ENCODE peak calls at places on chromosomes 5 and 9, in five cellular contexts. Q is hippocampal formation, N is kidney tubule cell, M is ureter, D is SHP77 treated with DMSO at 0.1 percent for 48 hours. E is an unnamed sample.

GRCh38 chr9:36884721-36885120 is 149.3 kb downstream of the PAX5 start:
- DNase-seq in Q (no peak), D (no peak), N (no peak), M (no peak), E (no peak)

GRCh38 chr5:74104469-74104868 is 478.5 kb downstream of the ARHGEF28 start:
- DNase-seq in M (no peak), Q (no peak), N (no peak), D (no peak), E (no peak)

GRCh38 chr5:180824630-180825476 is 22.2 kb upstream of the MGAT1 start:
- DNase-seq in Q (no peak), N (no peak), D (no peak), M (peak; percentile 42), E (no peak)

GRCh38 chr5:67353500-67353931 is 156.9 kb upstream of the CD180 start:
- DNase-seq in D (no peak), M (no peak), Q (no peak), N (no peak), E (no peak)

GRCh38 chr5:174724484-174725260 is at the start of gene MSX2:
- DNase-seq in M (peak; percentile 94), Q (peak; percentile 42), N (peak; percentile 75), D (no peak), E (peak; percentile 98)

GRCh38 chr9:101342595-101342994 is 42.2 kb downstream of the BAAT start:
- DNase-seq in M (no peak), D (no peak), N (no peak), Q (no peak), E (no peak)

GRCh38 chr9:33813712-33814641 is 3.0 kb upstream of the UBE2R2 start:
- DNase-seq in N (peak; percentile 94), D (no peak), Q (peak; percentile 32), M (no peak), E (peak; percentile 76)

GRCh38 chr5:127785098-127785927 is 82.1 kb downstream of the CCDC192 start:
- DNase-seq in N (peak; percentile 85), D (no peak), M (no peak), Q (no peak), E (peak; percentile 84)

GRCh38 chr5:77560677-77561263 is 68.7 kb upstream of the WDR41 start:
- DNase-seq in D (peak; percentile 59), M (no peak), N (peak; percentile 53), Q (no peak), E (peak; percentile 45)

GRCh38 chr5:749101-749670 is 35.3 kb downstream of the ZDHHC11B start:
- DNase-seq in M (no peak), Q (no peak), N (no peak), D (no peak), E (no peak)

GRCh38 chr5:139733698-139734491 is 61.7 kb upstream of the PSD2 start:
- DNase-seq in Q (peak; percentile 92), D (no peak), M (no peak), N (peak; percentile 39), E (no peak)

GRCh38 chr9:108552459-108553040 is 303.2 kb downstream of the ACTL7B start:
- DNase-seq in N (peak; percentile 86), D (no peak), M (no peak), Q (no peak), E (peak; percentile 82)

GRCh38 chr5:126525630-126526245 is 69.3 kb downstream of the ALDH7A1 start:
- DNase-seq in M (no peak), D (no peak), Q (no peak), N (peak; percentile 61), E (peak; percentile 67)

GRCh38 chr5:109917966-109918365 is 228.2 kb downstream of the MAN2A1 start:
- DNase-seq in N (no peak), D (no peak), Q (no peak), M (no peak), E (no peak)

GRCh38 chr5:10293907-10294662 is 13.6 kb downstream of the CMBL start:
- DNase-seq in D (no peak), Q (no peak), N (peak; percentile 56), M (no peak), E (no peak)